ENCODE peak calls at places on chromosome 12, in ten cellular contexts. J is stimulated activated CD8-positive, alpha-beta memory T cell treated with anti-CD3 and anti-CD28 coated beads, Interleukin-2, amount 100 ng/mL, for 1 hour; R is aorta; E is fibroblast of mammary gland; U is renal cortical epithelial cell; B is D341Med; N is central memory CD4-positive, alpha-beta T cell; Y is globus pallidus; L is NCI-H345; W is NCI-H774. O is an unnamed sample.

GRCh38 chr12:94089891-94090290 is 58.5 kb upstream of the PLXNC1 start:
- DNase-seq in L (no peak), J (no peak), U (no peak), E (peak), Y (no peak), R (no peak), N (no peak), B (no peak), W (no peak), O (no peak)

GRCh38 chr12:42696424-42697149 is 107.0 kb upstream of the PRICKLE1 start:
- DNase-seq in B (no peak), R (peak), Y (no peak), E (peak), W (no peak), N (no peak), J (no peak), U (peak), L (no peak), O (peak)

GRCh38 chr12:12627308-12627827 is 15.7 kb downstream of the CREBL2 start:
- DNase-seq in B (no peak), E (no peak), R (no peak), N (no peak), J (no peak), L (no peak), Y (no peak), U (no peak), W (no peak), O (no peak)

GRCh38 chr12:1801285-1801975 is 18.9 kb upstream of the LRTM2 start:
- DNase-seq in B (no peak), Y (no peak), R (peak), N (no peak), E (peak), J (no peak), W (no peak), L (no peak), U (no peak), O (no peak)

GRCh38 chr12:82705774-82706173 is 19.1 kb downstream of the TMTC2 start:
- DNase-seq in E (no peak), R (no peak), B (no peak), L (no peak), Y (no peak), W (no peak), N (no peak), U (no peak), J (no peak), O (no peak)

GRCh38 chr12:19826988-19827550 is 387.8 kb downstream of the AEBP2 start:
- DNase-seq in U (no peak), W (no peak), B (no peak), R (no peak), E (peak), N (no peak), J (no peak), Y (no peak), L (no peak), O (no peak)

GRCh38 chr12:6302621-6303020 is 7.9 kb upstream of the PLEKHG6 start:
- DNase-seq in R (no peak), W (no peak), B (no peak), E (peak), J (no peak), N (no peak), Y (no peak), U (no peak), L (no peak), O (no peak)

GRCh38 chr12:16187684-16188083 is 89.8 kb downstream of the SLC15A5 start:
- DNase-seq in Y (no peak), U (no peak), W (peak), R (no peak), N (no peak), B (no peak), E (no peak), L (peak), J (no peak), O (no peak)

GRCh38 chr12:105100207-105100985 is 7.1 kb upstream of the WASHC4 start:
- DNase-seq in U (peak), N (no peak), W (no peak), R (no peak), J (no peak), B (no peak), L (no peak), E (peak), Y (no peak), O (no peak)

GRCh38 chr12:127987199-127987901 is 279.6 kb upstream of the TMEM132C start:
- DNase-seq in W (no peak), R (no peak), N (no peak), U (no peak), E (no peak), Y (no peak), J (no peak), L (no peak), B (no peak), O (no peak)

GRCh38 chr12:65535951-65536350 is 257.5 kb downstream of the MSRB3 start:
- DNase-seq in W (no peak), B (no peak), R (no peak), N (no peak), L (no peak), Y (no peak), J (no peak), E (no peak), U (no peak), O (no peak)

GRCh38 chr12:91222746-91223145 is 40.1 kb upstream of the DCN start:
- DNase-seq in N (no peak), R (no peak), U (peak), Y (no peak), E (peak), J (no peak), W (no peak), B (no peak), L (no peak), O (no peak)

GRCh38 chr12:75884465-75884985 is 147.1 kb downstream of the PHLDA1 start:
- DNase-seq in B (no peak), W (no peak), U (no peak), N (no peak), Y (no peak), L (no peak), E (no peak), J (no peak), R (no peak), O (no peak)

GRCh38 chr12:59036973-59037807 is 116.9 kb upstream of the LRIG3 start:
- DNase-seq in Y (no peak), B (no peak), N (no peak), W (no peak), E (peak), U (peak), R (no peak), J (no peak), L (no peak), O (no peak)

GRCh38 chr12:51662728-51663154 is 71.7 kb downstream of the SCN8A start:
- DNase-seq in R (no peak), Y (no peak), E (no peak), J (no peak), W (no peak), N (no peak), U (peak), B (no peak), L (no peak), O (no peak)

GRCh38 chr12:102573237-102573636 is 92.9 kb upstream of the IGF1 start:
- DNase-seq in R (no peak), W (no peak), E (no peak), N (no peak), J (no peak), Y (no peak), L (no peak), U (no peak), B (no peak), O (no peak)

GRCh38 chr12:11839093-11839641 is 189.7 kb downstream of the ETV6 start:
- DNase-seq in J (no peak), R (peak), N (no peak), B (no peak), Y (peak), E (peak), W (peak), U (peak), L (peak), O (no peak)

GRCh38 chr12:49537709-49538601 is 875 bp upstream of the KCNH3 start:
- DNase-seq in U (no peak), L (no peak), Y (no peak), J (no peak), B (peak), R (no peak), N (peak), W (no peak), E (no peak), O (no peak)

GRCh38 chr12:64675795-64676194 is 65.5 kb downstream of the RASSF3 start:
- DNase-seq in J (no peak), E (peak), W (no peak), Y (no peak), B (no peak), L (no peak), R (peak), U (no peak), N (no peak), O (no peak)

GRCh38 chr12:46770501-46771183 is 55.2 kb downstream of the SLC38A4 start:
- DNase-seq in R (no peak), Y (peak), E (peak), L (no peak), J (no peak), N (no peak), W (no peak), B (no peak), U (no peak), O (no peak)

GRCh38 chr12:1926274-1926673 is 7.8 kb upstream of the CACNA2D4 start:
- DNase-seq in E (no peak), J (no peak), Y (no peak), N (no peak), U (no peak), L (no peak), B (no peak), W (no peak), R (peak), O (no peak)

GRCh38 chr12:10191865-10192264 is 13.0 kb downstream of the TMEM52B start:
- DNase-seq in Y (no peak), W (no peak), J (no peak), R (no peak), L (no peak), N (no peak), E (peak), U (peak), B (no peak), O (no peak)

GRCh38 chr12:56151672-56152131 is 685 bp upstream of the MYL6B start:
- DNase-seq in W (peak), B (peak), U (peak), L (peak), Y (no peak), R (peak), E (peak), N (peak), J (peak), O (peak)

GRCh38 chr12:20472089-20472488 is 103.8 kb downstream of the PDE3A start:
- DNase-seq in N (no peak), R (no peak), U (peak), L (no peak), Y (no peak), E (no peak), J (no peak), B (no peak), W (no peak), O (no peak)

GRCh38 chr12:51760231-51760630 is 88.3 kb downstream of the FIGNL2 start:
- DNase-seq in R (no peak), N (no peak), E (peak), W (no peak), J (no peak), L (no peak), Y (no peak), U (no peak), B (no peak), O (no peak)

GRCh38 chr12:19191089-19191488 is 61.6 kb downstream of the PLEKHA5 start:
- DNase-seq in R (no peak), L (no peak), J (no peak), Y (no peak), N (no peak), E (no peak), B (peak), W (no peak), U (no peak), O (no peak)

GRCh38 chr12:90510948-90511347 is 444.0 kb downstream of the CCER1 start:
- DNase-seq in B (no peak), Y (no peak), E (peak), U (peak), L (no peak), W (no peak), N (no peak), J (no peak), R (no peak), O (no peak)